ENCODE peak calls at places on chromosomes 16 and 17, in eight cellular contexts. One of them, this sample, is unnamed.
A peak's percentile ranks its signal among the peaks of the same experiment; 100 is the strongest.

GRCh38 chr16:5011637-5012036 is 22.1 kb downstream of the NAGPA start:
- DNase-seq in CD8-positive, alpha-beta memory T cell: no peak
- DNase-seq in Jurkat, Clone E6-1: no peak
- DNase-seq in lower leg skin: no peak
- DNase-seq in cardiac fibroblast: no peak
- DNase-seq in retinal pigment epithelial cell: no peak
- DNase-seq in iPS DF 6.9: no peak
- DNase-seq in skeletal muscle cell: no peak
- DNase-seq in this sample: no peak

GRCh38 chr17:2909164-2909852 is 113.1 kb downstream of the RAP1GAP2 start:
- DNase-seq in skeletal muscle cell: no peak
- DNase-seq in lower leg skin: no peak
- DNase-seq in Jurkat, Clone E6-1: no peak
- DNase-seq in iPS DF 6.9: no peak
- DNase-seq in cardiac fibroblast: no peak
- DNase-seq in CD8-positive, alpha-beta memory T cell: no peak
- DNase-seq in retinal pigment epithelial cell: no peak
- DNase-seq in this sample: no peak

GRCh38 chr16:85428168-85428898 is 184.8 kb upstream of the GSE1 start:
- DNase-seq in iPS DF 6.9: no peak
- DNase-seq in skeletal muscle cell: no peak
- DNase-seq in cardiac fibroblast: peak; percentile 47
- DNase-seq in retinal pigment epithelial cell: no peak
- DNase-seq in lower leg skin: peak; percentile 76
- DNase-seq in CD8-positive, alpha-beta memory T cell: peak; percentile 49
- DNase-seq in Jurkat, Clone E6-1: peak; percentile 59
- DNase-seq in this sample: peak; percentile 43

GRCh38 chr17:82058230-82058854 is 6.6 kb downstream of the GPS1 start:
- DNase-seq in retinal pigment epithelial cell: no peak
- DNase-seq in iPS DF 6.9: no peak
- DNase-seq in Jurkat, Clone E6-1: no peak
- DNase-seq in CD8-positive, alpha-beta memory T cell: no peak
- DNase-seq in cardiac fibroblast: no peak
- DNase-seq in skeletal muscle cell: no peak
- DNase-seq in lower leg skin: no peak
- DNase-seq in this sample: no peak

GRCh38 chr17:19262650-19263620 is 25.8 kb downstream of the EPN2 start:
- DNase-seq in lower leg skin: no peak
- DNase-seq in CD8-positive, alpha-beta memory T cell: no peak
- DNase-seq in skeletal muscle cell: no peak
- DNase-seq in retinal pigment epithelial cell: no peak
- DNase-seq in iPS DF 6.9: no peak
- DNase-seq in cardiac fibroblast: peak; percentile 86
- DNase-seq in Jurkat, Clone E6-1: no peak
- DNase-seq in this sample: no peak

GRCh38 chr17:38604479-38605229 is 1.1 kb downstream of the SRCIN1 start:
- DNase-seq in skeletal muscle cell: no peak
- DNase-seq in iPS DF 6.9: no peak
- DNase-seq in retinal pigment epithelial cell: no peak
- DNase-seq in cardiac fibroblast: no peak
- DNase-seq in Jurkat, Clone E6-1: no peak
- DNase-seq in CD8-positive, alpha-beta memory T cell: no peak
- DNase-seq in lower leg skin: no peak
- DNase-seq in this sample: no peak

GRCh38 chr17:2266045-2266864 is 37.3 kb downstream of the SMG6 start:
- DNase-seq in CD8-positive, alpha-beta memory T cell: peak; percentile 76
- DNase-seq in lower leg skin: no peak
- DNase-seq in skeletal muscle cell: no peak
- DNase-seq in iPS DF 6.9: no peak
- DNase-seq in retinal pigment epithelial cell: no peak
- DNase-seq in Jurkat, Clone E6-1: peak; percentile 93
- DNase-seq in cardiac fibroblast: no peak
- DNase-seq in this sample: no peak

GRCh38 chr17:15263680-15264079 is 1.4 kb downstream of the PMP22 start:
- DNase-seq in retinal pigment epithelial cell: no peak
- DNase-seq in skeletal muscle cell: no peak
- DNase-seq in lower leg skin: no peak
- DNase-seq in iPS DF 6.9: no peak
- DNase-seq in cardiac fibroblast: peak; percentile 13
- DNase-seq in Jurkat, Clone E6-1: no peak
- DNase-seq in CD8-positive, alpha-beta memory T cell: no peak
- DNase-seq in this sample: no peak

GRCh38 chr17:39401412-39402278 is at the start of gene FBXL20:
- DNase-seq in skeletal muscle cell: peak; percentile 56
- DNase-seq in lower leg skin: peak; percentile 98
- DNase-seq in retinal pigment epithelial cell: peak; percentile 54
- DNase-seq in Jurkat, Clone E6-1: peak; percentile 80
- DNase-seq in cardiac fibroblast: peak; percentile 88
- DNase-seq in iPS DF 6.9: peak; percentile 64
- DNase-seq in CD8-positive, alpha-beta memory T cell: peak; percentile 91
- DNase-seq in this sample: peak; percentile 95

GRCh38 chr17:78933025-78933958 is 8.1 kb upstream of the TIMP2 start:
- DNase-seq in skeletal muscle cell: peak; percentile 96
- DNase-seq in lower leg skin: peak; percentile 92
- DNase-seq in CD8-positive, alpha-beta memory T cell: peak; percentile 16
- DNase-seq in iPS DF 6.9: no peak
- DNase-seq in cardiac fibroblast: peak; percentile 99
- DNase-seq in Jurkat, Clone E6-1: no peak
- DNase-seq in retinal pigment epithelial cell: peak; percentile 98
- DNase-seq in this sample: no peak

GRCh38 chr17:56452469-56452868 is 141.0 kb upstream of the NOG start:
- DNase-seq in retinal pigment epithelial cell: no peak
- DNase-seq in skeletal muscle cell: no peak
- DNase-seq in Jurkat, Clone E6-1: no peak
- DNase-seq in cardiac fibroblast: no peak
- DNase-seq in iPS DF 6.9: no peak
- DNase-seq in CD8-positive, alpha-beta memory T cell: no peak
- DNase-seq in lower leg skin: no peak
- DNase-seq in this sample: no peak

GRCh38 chr17:65231662-65232335 is 94.6 kb downstream of the RGS9 start:
- DNase-seq in skeletal muscle cell: peak; percentile 44
- DNase-seq in retinal pigment epithelial cell: no peak
- DNase-seq in lower leg skin: no peak
- DNase-seq in Jurkat, Clone E6-1: peak; percentile 55
- DNase-seq in iPS DF 6.9: peak; percentile 63
- DNase-seq in cardiac fibroblast: peak; percentile 88
- DNase-seq in CD8-positive, alpha-beta memory T cell: no peak
- DNase-seq in this sample: peak; percentile 71

GRCh38 chr17:53757559-53757958 is 65.2 kb upstream of the KIF2B start:
- DNase-seq in retinal pigment epithelial cell: no peak
- DNase-seq in lower leg skin: no peak
- DNase-seq in skeletal muscle cell: no peak
- DNase-seq in cardiac fibroblast: no peak
- DNase-seq in Jurkat, Clone E6-1: no peak
- DNase-seq in iPS DF 6.9: no peak
- DNase-seq in CD8-positive, alpha-beta memory T cell: no peak
- DNase-seq in this sample: no peak

GRCh38 chr16:85321856-85322271 is 209.6 kb upstream of the CIBAR2 start:
- DNase-seq in CD8-positive, alpha-beta memory T cell: no peak
- DNase-seq in iPS DF 6.9: no peak
- DNase-seq in lower leg skin: peak; percentile 97
- DNase-seq in Jurkat, Clone E6-1: no peak
- DNase-seq in retinal pigment epithelial cell: no peak
- DNase-seq in cardiac fibroblast: peak; percentile 92
- DNase-seq in skeletal muscle cell: peak; percentile 86
- DNase-seq in this sample: peak; percentile 98

GRCh38 chr16:10598157-10598556 is 17.8 kb upstream of the EMP2 start:
- DNase-seq in skeletal muscle cell: no peak
- DNase-seq in retinal pigment epithelial cell: no peak
- DNase-seq in CD8-positive, alpha-beta memory T cell: no peak
- DNase-seq in iPS DF 6.9: no peak
- DNase-seq in lower leg skin: no peak
- DNase-seq in Jurkat, Clone E6-1: no peak
- DNase-seq in cardiac fibroblast: no peak
- DNase-seq in this sample: no peak

GRCh38 chr17:49850772-49851386 is 3.0 kb upstream of the TAC4 start:
- DNase-seq in retinal pigment epithelial cell: no peak
- DNase-seq in skeletal muscle cell: no peak
- DNase-seq in cardiac fibroblast: no peak
- DNase-seq in Jurkat, Clone E6-1: no peak
- DNase-seq in iPS DF 6.9: no peak
- DNase-seq in CD8-positive, alpha-beta memory T cell: no peak
- DNase-seq in lower leg skin: no peak
- DNase-seq in this sample: no peak

GRCh38 chr16:70805787-70806186 is 4.8 kb upstream of the VAC14 start:
- DNase-seq in retinal pigment epithelial cell: no peak
- DNase-seq in Jurkat, Clone E6-1: no peak
- DNase-seq in skeletal muscle cell: peak; percentile 39
- DNase-seq in cardiac fibroblast: peak; percentile 93
- DNase-seq in CD8-positive, alpha-beta memory T cell: no peak
- DNase-seq in iPS DF 6.9: no peak
- DNase-seq in lower leg skin: no peak
- DNase-seq in this sample: no peak

GRCh38 chr17:57869599-57870282 is 19.9 kb upstream of the MRPS23 start:
- DNase-seq in iPS DF 6.9: no peak
- DNase-seq in lower leg skin: no peak
- DNase-seq in retinal pigment epithelial cell: peak; percentile 91
- DNase-seq in cardiac fibroblast: peak; percentile 78
- DNase-seq in Jurkat, Clone E6-1: no peak
- DNase-seq in CD8-positive, alpha-beta memory T cell: no peak
- DNase-seq in skeletal muscle cell: peak; percentile 79
- DNase-seq in this sample: no peak

GRCh38 chr16:30365200-30365599 is 5.1 kb downstream of the TBC1D10B start:
- DNase-seq in cardiac fibroblast: no peak
- DNase-seq in Jurkat, Clone E6-1: no peak
- DNase-seq in lower leg skin: no peak
- DNase-seq in iPS DF 6.9: no peak
- DNase-seq in skeletal muscle cell: no peak
- DNase-seq in retinal pigment epithelial cell: no peak
- DNase-seq in CD8-positive, alpha-beta memory T cell: no peak
- DNase-seq in this sample: no peak
- H3K4me3 ChIP-seq in cardiac fibroblast: no peak overlapping the region
- H3K4me3 ChIP-seq in Jurkat, Clone E6-1: no peak overlapping the region
- H3K4me3 ChIP-seq in lower leg skin: no peak overlapping the region
- H3K4me3 ChIP-seq in iPS DF 6.9: no peak overlapping the region
- H3K4me3 ChIP-seq in skeletal muscle cell: no peak overlapping the region
- H3K4me3 ChIP-seq in retinal pigment epithelial cell: no peak overlapping the region
- H3K4me3 ChIP-seq in CD8-positive, alpha-beta memory T cell: no peak overlapping the region
- H3K4me3 ChIP-seq in this sample: no peak overlapping the region

GRCh38 chr17:74237321-74237720 is 23.9 kb downstream of the TTYH2 start:
- DNase-seq in skeletal muscle cell: no peak
- DNase-seq in iPS DF 6.9: no peak
- DNase-seq in cardiac fibroblast: no peak
- DNase-seq in lower leg skin: no peak
- DNase-seq in retinal pigment epithelial cell: no peak
- DNase-seq in CD8-positive, alpha-beta memory T cell: no peak
- DNase-seq in Jurkat, Clone E6-1: no peak
- DNase-seq in this sample: no peak

GRCh38 chr17:74231846-74232713 is 18.7 kb downstream of the TTYH2 start:
- DNase-seq in CD8-positive, alpha-beta memory T cell: no peak
- DNase-seq in retinal pigment epithelial cell: no peak
- DNase-seq in skeletal muscle cell: no peak
- DNase-seq in iPS DF 6.9: no peak
- DNase-seq in lower leg skin: no peak
- DNase-seq in cardiac fibroblast: no peak
- DNase-seq in Jurkat, Clone E6-1: no peak
- DNase-seq in this sample: no peak

GRCh38 chr17:74234482-74234881 is 21.1 kb downstream of the TTYH2 start:
- DNase-seq in cardiac fibroblast: no peak
- DNase-seq in Jurkat, Clone E6-1: no peak
- DNase-seq in skeletal muscle cell: no peak
- DNase-seq in iPS DF 6.9: no peak
- DNase-seq in CD8-positive, alpha-beta memory T cell: no peak
- DNase-seq in lower leg skin: no peak
- DNase-seq in retinal pigment epithelial cell: no peak
- DNase-seq in this sample: no peak

GRCh38 chr17:74233937-74234336 is 20.6 kb downstream of the TTYH2 start:
- DNase-seq in Jurkat, Clone E6-1: no peak
- DNase-seq in cardiac fibroblast: no peak
- DNase-seq in iPS DF 6.9: no peak
- DNase-seq in retinal pigment epithelial cell: no peak
- DNase-seq in skeletal muscle cell: no peak
- DNase-seq in CD8-positive, alpha-beta memory T cell: no peak
- DNase-seq in lower leg skin: no peak
- DNase-seq in this sample: no peak

DNA sequence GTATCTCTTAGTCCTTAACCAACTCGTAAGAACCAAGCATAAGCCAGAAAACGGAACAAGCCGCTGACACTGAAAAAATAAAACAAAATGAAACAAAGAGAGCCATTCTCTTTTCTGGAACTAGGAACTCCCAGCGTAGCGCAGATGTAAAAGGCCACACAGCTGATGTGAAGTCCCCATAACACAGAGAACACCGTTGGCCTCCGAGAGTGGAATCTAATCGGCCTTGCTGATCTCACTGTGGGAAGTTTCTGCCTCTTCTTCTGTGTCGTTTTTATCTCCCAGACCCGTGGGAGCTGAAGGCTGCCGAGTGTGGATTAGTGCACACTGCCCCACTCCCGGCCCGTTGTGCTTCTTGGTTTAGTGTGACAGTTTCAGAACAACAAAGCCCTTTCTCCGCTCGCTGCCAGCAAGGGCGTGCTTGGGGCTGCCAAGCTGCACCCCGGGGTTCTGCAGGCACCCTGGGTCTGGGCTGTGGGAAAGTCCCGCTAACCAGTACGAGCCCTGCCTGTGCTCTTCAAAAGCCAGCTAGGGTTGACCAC is 21.7 kb downstream of the TTYH2 start:
- DNase-seq in skeletal muscle cell: no peak
- DNase-seq in cardiac fibroblast: no peak
- DNase-seq in Jurkat, Clone E6-1: no peak
- DNase-seq in iPS DF 6.9: no peak
- DNase-seq in lower leg skin: no peak
- DNase-seq in CD8-positive, alpha-beta memory T cell: no peak
- DNase-seq in retinal pigment epithelial cell: no peak
- DNase-seq in this sample: no peak
- H3K4me3 ChIP-seq in skeletal muscle cell: no peak overlapping the region
- H3K4me3 ChIP-seq in cardiac fibroblast: no peak overlapping the region
- H3K4me3 ChIP-seq in Jurkat, Clone E6-1: no peak overlapping the region
- H3K4me3 ChIP-seq in iPS DF 6.9: no peak overlapping the region
- H3K4me3 ChIP-seq in lower leg skin: no peak overlapping the region
- H3K4me3 ChIP-seq in CD8-positive, alpha-beta memory T cell: no peak overlapping the region
- H3K4me3 ChIP-seq in retinal pigment epithelial cell: no peak overlapping the region
- H3K4me3 ChIP-seq in this sample: no peak overlapping the region

GRCh38 chr17:72119280-72119962 is 1.4 kb upstream of the SOX9 start:
- DNase-seq in retinal pigment epithelial cell: no peak
- DNase-seq in iPS DF 6.9: no peak
- DNase-seq in CD8-positive, alpha-beta memory T cell: no peak
- DNase-seq in Jurkat, Clone E6-1: no peak
- DNase-seq in cardiac fibroblast: no peak
- DNase-seq in skeletal muscle cell: no peak
- DNase-seq in lower leg skin: no peak
- DNase-seq in this sample: no peak
- H3K4me3 ChIP-seq in retinal pigment epithelial cell: peak overlapping the region; percentile 99
- H3K4me3 ChIP-seq in iPS DF 6.9: no peak overlapping the region
- H3K4me3 ChIP-seq in CD8-positive, alpha-beta memory T cell: no peak overlapping the region
- H3K4me3 ChIP-seq in Jurkat, Clone E6-1: no peak overlapping the region
- H3K4me3 ChIP-seq in cardiac fibroblast: no peak overlapping the region
- H3K4me3 ChIP-seq in skeletal muscle cell: no peak overlapping the region
- H3K4me3 ChIP-seq in lower leg skin: no peak overlapping the region
- H3K4me3 ChIP-seq in this sample: no peak overlapping the region

GRCh38 chr17:44112284-44113280 is 10.9 kb downstream of the HDAC5 start:
- DNase-seq in skeletal muscle cell: no peak
- DNase-seq in retinal pigment epithelial cell: no peak
- DNase-seq in CD8-positive, alpha-beta memory T cell: no peak
- DNase-seq in cardiac fibroblast: no peak
- DNase-seq in iPS DF 6.9: no peak
- DNase-seq in lower leg skin: no peak
- DNase-seq in Jurkat, Clone E6-1: no peak
- DNase-seq in this sample: peak; percentile 59
- H3K4me3 ChIP-seq in skeletal muscle cell: no peak overlapping the region
- H3K4me3 ChIP-seq in retinal pigment epithelial cell: no peak overlapping the region
- H3K4me3 ChIP-seq in CD8-positive, alpha-beta memory T cell: no peak overlapping the region
- H3K4me3 ChIP-seq in cardiac fibroblast: no peak overlapping the region
- H3K4me3 ChIP-seq in iPS DF 6.9: no peak overlapping the region
- H3K4me3 ChIP-seq in lower leg skin: no peak overlapping the region
- H3K4me3 ChIP-seq in Jurkat, Clone E6-1: no peak overlapping the region
- H3K4me3 ChIP-seq in this sample: no peak overlapping the region

GRCh38 chr16:29663020-29663828 is at the start of gene SPN:
- DNase-seq in Jurkat, Clone E6-1: peak; percentile 78
- DNase-seq in iPS DF 6.9: no peak
- DNase-seq in cardiac fibroblast: no peak
- DNase-seq in retinal pigment epithelial cell: no peak
- DNase-seq in skeletal muscle cell: no peak
- DNase-seq in CD8-positive, alpha-beta memory T cell: peak; percentile 23
- DNase-seq in lower leg skin: no peak
- DNase-seq in this sample: no peak
- H3K4me3 ChIP-seq in Jurkat, Clone E6-1: peak within 1 kb of the TSS; percentile 83
- H3K4me3 ChIP-seq in iPS DF 6.9: no peak within 1 kb of the TSS
- H3K4me3 ChIP-seq in cardiac fibroblast: no peak within 1 kb of the TSS
- H3K4me3 ChIP-seq in retinal pigment epithelial cell: no peak within 1 kb of the TSS
- H3K4me3 ChIP-seq in skeletal muscle cell: no peak within 1 kb of the TSS
- H3K4me3 ChIP-seq in CD8-positive, alpha-beta memory T cell: peak within 1 kb of the TSS; percentile 83
- H3K4me3 ChIP-seq in lower leg skin: no peak within 1 kb of the TSS
- H3K4me3 ChIP-seq in this sample: no peak within 1 kb of the TSS

This sample was measured in adrenal gland.